ENCODE peak calls at places on chromosomes 3 and 15, in seven cellular contexts. I is DND-41, D is cardiac fibroblast, P is fibroblast of lung, A is HCT116, R is H9, Y is dorsolateral prefrontal cortex. F is an unnamed sample.

GRCh38 chr3:99817047-99817436 is 620 bp upstream of the CMSS1 start:
- DNase-seq in D (no peak), I (no peak), A (no peak), R (peak; percentile 36), Y (peak; percentile 23), P (no peak), F (no peak)

GRCh38 chr3:184196536-184196935 is 10.5 kb downstream of the ABCF3 start:
- DNase-seq in D (no peak), I (no peak), A (no peak), Y (no peak), R (no peak), P (no peak), F (no peak)

GRCh38 chr15:31300208-31300661 is 26.4 kb upstream of the KLF13 start:
- DNase-seq in I (peak; percentile 3), A (no peak), D (no peak), R (no peak), P (no peak), Y (peak; percentile 52), F (no peak)

GRCh38 chr3:41202834-41203345 is 3.6 kb downstream of the CTNNB1 start:
- DNase-seq in P (peak; percentile 59), A (no peak), D (peak; percentile 70), I (no peak), R (no peak), Y (peak; percentile 33), F (no peak)

GRCh38 chr15:86620636-86621349 is 541.1 kb downstream of the AGBL1 start:
- DNase-seq in P (peak; percentile 38), R (no peak), D (no peak), A (no peak), I (no peak), Y (no peak), F (no peak)

GRCh38 chr3:59812188-59812587 is 762.4 kb upstream of the CFAP20DC start:
- DNase-seq in P (peak; percentile 33), D (no peak), I (no peak), Y (no peak), A (no peak), R (no peak), F (no peak)

GRCh38 chr3:32454731-32455608 is 47.7 kb downstream of the CMTM6 start:
- DNase-seq in D (no peak), A (no peak), R (no peak), I (no peak), P (peak; percentile 24), Y (peak; percentile 64), F (peak; percentile 7)

GRCh38 chr15:62983956-62984355 is 58.6 kb upstream of the TPM1 start:
- DNase-seq in D (no peak), I (no peak), R (no peak), Y (no peak), P (no peak), A (no peak), F (no peak)

GRCh38 chr3:11475324-11475723 is 168.4 kb downstream of the VGLL4 start:
- DNase-seq in I (no peak), R (no peak), D (no peak), Y (no peak), A (no peak), P (no peak), F (no peak)

GRCh38 chr3:175222356-175222755 is 363.2 kb downstream of the NAALADL2 start:
- DNase-seq in I (no peak), A (no peak), R (no peak), D (peak; percentile 8), Y (no peak), P (no peak), F (no peak)

GRCh38 chr15:40105517-40106202 is 3.0 kb downstream of the BMF start:
- DNase-seq in Y (no peak), I (no peak), A (no peak), P (no peak), D (no peak), R (no peak), F (no peak)

GRCh38 chr15:67105065-67105951 is 39.9 kb downstream of the SMAD3 start:
- DNase-seq in A (peak; percentile 90), R (no peak), D (peak; percentile 99), P (peak; percentile 99), Y (no peak), I (no peak), F (no peak)

GRCh38 chr3:34131091-34131490 is 332.7 kb downstream of the PDCD6IP start:
- DNase-seq in D (no peak), A (no peak), I (no peak), Y (no peak), P (peak; percentile 1), R (no peak), F (no peak)

GRCh38 chr15:74808073-74808839 is 4.4 kb upstream of the LMAN1L start:
- DNase-seq in D (peak; percentile 23), R (no peak), A (no peak), I (no peak), P (no peak), Y (peak; percentile 79), F (no peak)

GRCh38 chr3:114319453-114319852 is 25.6 kb downstream of the TIGIT start:
- DNase-seq in D (peak; percentile 77), A (no peak), I (no peak), P (peak; percentile 86), R (peak; percentile 42), Y (no peak), F (no peak)

GRCh38 chr3:185631508-185632206 is 45.6 kb downstream of the SENP2 start:
- DNase-seq in R (no peak), A (peak; percentile 4), D (no peak), Y (no peak), P (no peak), I (no peak), F (no peak)

GRCh38 chr3:194541483-194541882 is 54.7 kb upstream of the ATP13A3 start:
- DNase-seq in D (no peak), R (no peak), A (no peak), P (no peak), Y (no peak), I (no peak), F (no peak)

GRCh38 chr3:129919357-129919756 is 25.8 kb upstream of the TMCC1 start:
- DNase-seq in R (no peak), Y (no peak), I (no peak), A (no peak), P (no peak), D (no peak), F (no peak)
- TF ChIP-seq CTCF in R (no peak), Y (no peak), I (no peak), A (no peak), P (no peak), D (no peak), F (no peak)

GRCh38 chr3:69304396-69304795 is 81.5 kb downstream of the FRMD4B start:
- DNase-seq in D (no peak), P (no peak), Y (no peak), R (no peak), I (no peak), A (no peak), F (no peak)

GRCh38 chr3:69306239-69307185 is 79.4 kb downstream of the FRMD4B start:
- DNase-seq in P (peak; percentile 77), I (peak; percentile 64), A (peak; percentile 59), D (peak; percentile 91), R (peak; percentile 69), Y (peak; percentile 28), F (peak; percentile 59)

GRCh38 chr3:69313251-69313650 is 72.6 kb downstream of the FRMD4B start:
- DNase-seq in Y (no peak), I (no peak), R (no peak), A (no peak), D (no peak), P (no peak), F (no peak)

GRCh38 chr3:69305011-69305410 is 80.9 kb downstream of the FRMD4B start:
- DNase-seq in D (peak; percentile 30), R (no peak), P (peak; percentile 48), Y (no peak), A (no peak), I (no peak), F (no peak)

DNA sequence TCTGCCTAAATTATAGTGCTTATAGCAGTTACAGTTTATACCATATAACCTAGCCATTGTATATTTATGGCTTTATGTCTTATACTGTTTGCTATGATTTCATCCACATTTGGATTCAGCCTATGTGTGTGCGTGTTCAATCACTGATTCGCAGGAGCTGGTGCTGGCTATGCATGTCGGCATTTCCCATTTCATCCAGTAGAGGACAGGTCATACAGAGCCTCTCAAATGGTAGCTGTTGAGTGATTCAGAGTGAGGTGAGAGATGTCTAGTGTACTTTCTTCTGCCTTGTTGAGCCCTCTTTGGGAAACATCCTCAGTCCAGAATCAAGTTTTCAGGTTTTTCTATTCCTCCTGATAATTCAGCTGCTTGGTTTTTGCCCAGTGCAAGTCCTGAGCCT is 76.1 kb downstream of the FRMD4B start:
- DNase-seq in I (no peak), Y (no peak), A (peak; percentile 19), D (peak; percentile 69), P (peak; percentile 40), R (no peak), F (no peak)
- TF ChIP-seq CTCF in I (peak; percentile 46), Y (peak; percentile 42), A (peak; percentile 54), D (peak; percentile 69), P (peak; percentile 64), R (peak; percentile 65), F (no peak)

GRCh38 chr15:91950631-91951384 is 97.3 kb downstream of the SLCO3A1 start:
- DNase-seq in R (no peak), Y (no peak), D (no peak), P (peak; percentile 38), A (no peak), I (peak; percentile 41), F (no peak)

GRCh38 chr15:91948001-91948608 is 94.6 kb downstream of the SLCO3A1 start:
- DNase-seq in Y (peak; percentile 81), A (no peak), D (peak; percentile 62), P (peak; percentile 77), I (no peak), R (peak; percentile 67), F (no peak)

GRCh38 chr15:91950054-91950453 is 96.5 kb downstream of the SLCO3A1 start:
- DNase-seq in Y (no peak), P (no peak), A (no peak), R (no peak), D (no peak), I (no peak), F (no peak)

GRCh38 chr15:91947370-91947769 is 93.9 kb downstream of the SLCO3A1 start:
- DNase-seq in Y (no peak), I (no peak), P (no peak), R (no peak), A (no peak), D (no peak), F (no peak)

DNA sequence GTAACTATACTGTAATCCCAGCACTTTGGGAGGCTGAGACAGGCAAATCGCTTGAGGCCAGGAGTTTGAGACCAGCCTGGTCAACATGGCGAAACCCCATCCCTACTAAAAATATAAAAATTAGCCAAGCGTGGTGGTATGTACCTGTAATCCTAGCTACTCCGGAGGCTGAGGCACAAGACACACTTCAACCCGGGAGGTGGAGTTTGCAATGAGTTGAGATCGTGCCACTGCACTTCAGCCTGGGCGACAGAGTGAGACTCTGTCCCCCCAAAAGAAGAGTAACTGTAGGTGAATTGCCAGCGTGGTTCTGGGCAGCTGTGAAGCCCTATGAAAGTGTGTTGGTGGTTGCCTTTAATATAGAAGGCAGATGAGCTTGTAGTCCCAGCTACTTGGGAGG is 95.9 kb downstream of the SLCO3A1 start:
- DNase-seq in R (no peak), A (no peak), I (no peak), Y (no peak), D (no peak), P (no peak), F (no peak)
- TF ChIP-seq CTCF in R (no peak), A (no peak), I (no peak), Y (no peak), D (no peak), P (no peak), F (no peak)

DNA sequence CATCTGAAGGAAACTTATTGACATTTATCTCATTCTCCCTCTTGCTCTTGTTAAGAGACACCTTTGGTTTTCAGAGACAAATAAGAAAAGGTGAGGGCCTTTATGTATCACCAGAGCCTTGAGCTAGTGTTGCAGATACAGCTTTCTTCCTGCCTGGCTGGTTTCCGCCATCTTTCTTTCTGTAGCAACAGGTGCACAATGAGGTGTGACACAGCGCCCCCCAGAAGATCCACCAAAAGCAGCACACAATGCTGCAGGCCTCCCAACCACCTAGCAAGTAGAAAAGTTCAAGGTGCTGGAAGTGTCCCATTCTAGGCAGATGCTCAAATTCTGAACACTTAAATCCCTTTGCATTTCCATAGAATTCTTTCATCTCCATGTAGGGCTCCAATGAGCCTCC is 106.6 kb downstream of the FOXP1 start:
- DNase-seq in P (no peak), I (no peak), R (no peak), D (no peak), A (no peak), Y (no peak), F (no peak)
- TF ChIP-seq CTCF in P (no peak), I (peak; percentile 10), R (peak; percentile 21), D (no peak), A (no peak), Y (no peak), F (no peak)

F was measured in CD8-positive, alpha-beta T cell.